ENCODE peak calls at places on chromosomes 1 and 21, in eight cellular contexts. One of them, this sample, is unnamed.

GRCh38 chr1:86382878-86383277 is 13.2 kb downstream of the ODF2L start:
- DNase-seq in head of caudate nucleus: no peak
- DNase-seq in activated CD4-positive, alpha-beta T cell treated with anti-CD3 and anti-CD28 coated beads, Interleukin-2, amount 50 U/mL, for 48 hours: no peak
- DNase-seq in GM12865: peak; percentile 22
- DNase-seq in T-helper 1 cell: no peak
- DNase-seq in WTC11: no peak
- DNase-seq in stimulated activated CD4-positive, alpha-beta T cell treated with anti-CD3 and anti-CD28 coated beads, Interleukin-15, amount 100 ng/mL, for 1 hour: no peak
- DNase-seq in tibial artery: no peak
- DNase-seq in this sample: no peak

GRCh38 chr1:214568328-214568727 is 16.9 kb upstream of the PTPN14 start:
- DNase-seq in head of caudate nucleus: no peak
- DNase-seq in activated CD4-positive, alpha-beta T cell treated with anti-CD3 and anti-CD28 coated beads, Interleukin-2, amount 50 U/mL, for 48 hours: no peak
- DNase-seq in GM12865: no peak
- DNase-seq in T-helper 1 cell: no peak
- DNase-seq in WTC11: no peak
- DNase-seq in stimulated activated CD4-positive, alpha-beta T cell treated with anti-CD3 and anti-CD28 coated beads, Interleukin-15, amount 100 ng/mL, for 1 hour: no peak
- DNase-seq in tibial artery: peak; percentile 22
- DNase-seq in this sample: no peak

GRCh38 chr1:52296345-52296744 is 69.7 kb downstream of the CC2D1B start:
- DNase-seq in head of caudate nucleus: no peak
- DNase-seq in activated CD4-positive, alpha-beta T cell treated with anti-CD3 and anti-CD28 coated beads, Interleukin-2, amount 50 U/mL, for 48 hours: no peak
- DNase-seq in GM12865: peak; percentile 51
- DNase-seq in T-helper 1 cell: no peak
- DNase-seq in WTC11: no peak
- DNase-seq in stimulated activated CD4-positive, alpha-beta T cell treated with anti-CD3 and anti-CD28 coated beads, Interleukin-15, amount 100 ng/mL, for 1 hour: no peak
- DNase-seq in tibial artery: no peak
- DNase-seq in this sample: peak; percentile 55

GRCh38 chr21:30152792-30153191 is 13.8 kb downstream of the CLDN17 start:
- DNase-seq in head of caudate nucleus: no peak
- DNase-seq in activated CD4-positive, alpha-beta T cell treated with anti-CD3 and anti-CD28 coated beads, Interleukin-2, amount 50 U/mL, for 48 hours: no peak
- DNase-seq in GM12865: no peak
- DNase-seq in T-helper 1 cell: no peak
- DNase-seq in WTC11: no peak
- DNase-seq in stimulated activated CD4-positive, alpha-beta T cell treated with anti-CD3 and anti-CD28 coated beads, Interleukin-15, amount 100 ng/mL, for 1 hour: no peak
- DNase-seq in tibial artery: no peak
- DNase-seq in this sample: no peak

GRCh38 chr1:10508511-10508951 is 33.8 kb downstream of the PEX14 start:
- DNase-seq in head of caudate nucleus: no peak
- DNase-seq in activated CD4-positive, alpha-beta T cell treated with anti-CD3 and anti-CD28 coated beads, Interleukin-2, amount 50 U/mL, for 48 hours: no peak
- DNase-seq in GM12865: no peak
- DNase-seq in T-helper 1 cell: no peak
- DNase-seq in WTC11: peak; percentile 29
- DNase-seq in stimulated activated CD4-positive, alpha-beta T cell treated with anti-CD3 and anti-CD28 coated beads, Interleukin-15, amount 100 ng/mL, for 1 hour: no peak
- DNase-seq in tibial artery: no peak
- DNase-seq in this sample: no peak

GRCh38 chr1:184419734-184420161 is 32.9 kb downstream of the C1orf21 start:
- DNase-seq in head of caudate nucleus: no peak
- DNase-seq in activated CD4-positive, alpha-beta T cell treated with anti-CD3 and anti-CD28 coated beads, Interleukin-2, amount 50 U/mL, for 48 hours: no peak
- DNase-seq in GM12865: no peak
- DNase-seq in T-helper 1 cell: no peak
- DNase-seq in WTC11: no peak
- DNase-seq in stimulated activated CD4-positive, alpha-beta T cell treated with anti-CD3 and anti-CD28 coated beads, Interleukin-15, amount 100 ng/mL, for 1 hour: no peak
- DNase-seq in tibial artery: no peak
- DNase-seq in this sample: peak; percentile 13

GRCh38 chr1:49298304-49298703 is 521.6 kb upstream of the BEND5 start:
- DNase-seq in head of caudate nucleus: no peak
- DNase-seq in activated CD4-positive, alpha-beta T cell treated with anti-CD3 and anti-CD28 coated beads, Interleukin-2, amount 50 U/mL, for 48 hours: no peak
- DNase-seq in GM12865: no peak
- DNase-seq in T-helper 1 cell: no peak
- DNase-seq in WTC11: peak; percentile 15
- DNase-seq in stimulated activated CD4-positive, alpha-beta T cell treated with anti-CD3 and anti-CD28 coated beads, Interleukin-15, amount 100 ng/mL, for 1 hour: no peak
- DNase-seq in tibial artery: no peak
- DNase-seq in this sample: no peak

GRCh38 chr1:58855351-58856165 is 71.7 kb upstream of the JUN start:
- DNase-seq in head of caudate nucleus: no peak
- DNase-seq in activated CD4-positive, alpha-beta T cell treated with anti-CD3 and anti-CD28 coated beads, Interleukin-2, amount 50 U/mL, for 48 hours: no peak
- DNase-seq in GM12865: no peak
- DNase-seq in T-helper 1 cell: no peak
- DNase-seq in WTC11: no peak
- DNase-seq in stimulated activated CD4-positive, alpha-beta T cell treated with anti-CD3 and anti-CD28 coated beads, Interleukin-15, amount 100 ng/mL, for 1 hour: no peak
- DNase-seq in tibial artery: no peak
- DNase-seq in this sample: no peak

GRCh38 chr1:36884029-36884701 is 150.2 kb downstream of the GRIK3 start:
- DNase-seq in head of caudate nucleus: no peak
- DNase-seq in activated CD4-positive, alpha-beta T cell treated with anti-CD3 and anti-CD28 coated beads, Interleukin-2, amount 50 U/mL, for 48 hours: no peak
- DNase-seq in GM12865: peak; percentile 16
- DNase-seq in T-helper 1 cell: no peak
- DNase-seq in WTC11: no peak
- DNase-seq in stimulated activated CD4-positive, alpha-beta T cell treated with anti-CD3 and anti-CD28 coated beads, Interleukin-15, amount 100 ng/mL, for 1 hour: no peak
- DNase-seq in tibial artery: no peak
- DNase-seq in this sample: no peak

GRCh38 chr21:31098576-31099005 is 60.3 kb upstream of the KRTAP19-8 start:
- DNase-seq in head of caudate nucleus: peak; percentile 84
- DNase-seq in activated CD4-positive, alpha-beta T cell treated with anti-CD3 and anti-CD28 coated beads, Interleukin-2, amount 50 U/mL, for 48 hours: peak; percentile 84
- DNase-seq in GM12865: peak; percentile 73
- DNase-seq in T-helper 1 cell: peak; percentile 54
- DNase-seq in WTC11: peak; percentile 84
- DNase-seq in stimulated activated CD4-positive, alpha-beta T cell treated with anti-CD3 and anti-CD28 coated beads, Interleukin-15, amount 100 ng/mL, for 1 hour: peak; percentile 47
- DNase-seq in tibial artery: peak; percentile 63
- DNase-seq in this sample: peak; percentile 78

GRCh38 chr1:183687546-183688279 is 34.6 kb upstream of the APOBEC4 start:
- DNase-seq in head of caudate nucleus: no peak
- DNase-seq in activated CD4-positive, alpha-beta T cell treated with anti-CD3 and anti-CD28 coated beads, Interleukin-2, amount 50 U/mL, for 48 hours: no peak
- DNase-seq in GM12865: no peak
- DNase-seq in T-helper 1 cell: no peak
- DNase-seq in WTC11: no peak
- DNase-seq in stimulated activated CD4-positive, alpha-beta T cell treated with anti-CD3 and anti-CD28 coated beads, Interleukin-15, amount 100 ng/mL, for 1 hour: no peak
- DNase-seq in tibial artery: no peak
- DNase-seq in this sample: no peak

GRCh38 chr1:61043010-61043820 is 39.1 kb upstream of the NFIA start:
- DNase-seq in head of caudate nucleus: peak; percentile 86
- DNase-seq in activated CD4-positive, alpha-beta T cell treated with anti-CD3 and anti-CD28 coated beads, Interleukin-2, amount 50 U/mL, for 48 hours: peak; percentile 93
- DNase-seq in GM12865: peak; percentile 60
- DNase-seq in T-helper 1 cell: peak; percentile 64
- DNase-seq in WTC11: peak; percentile 96
- DNase-seq in stimulated activated CD4-positive, alpha-beta T cell treated with anti-CD3 and anti-CD28 coated beads, Interleukin-15, amount 100 ng/mL, for 1 hour: peak; percentile 67
- DNase-seq in tibial artery: peak; percentile 89
- DNase-seq in this sample: peak; percentile 85

GRCh38 chr1:101299710-101300109 is 62.9 kb downstream of the S1PR1 start:
- DNase-seq in head of caudate nucleus: no peak
- DNase-seq in activated CD4-positive, alpha-beta T cell treated with anti-CD3 and anti-CD28 coated beads, Interleukin-2, amount 50 U/mL, for 48 hours: no peak
- DNase-seq in GM12865: no peak
- DNase-seq in T-helper 1 cell: no peak
- DNase-seq in WTC11: no peak
- DNase-seq in stimulated activated CD4-positive, alpha-beta T cell treated with anti-CD3 and anti-CD28 coated beads, Interleukin-15, amount 100 ng/mL, for 1 hour: no peak
- DNase-seq in tibial artery: no peak
- DNase-seq in this sample: no peak

GRCh38 chr1:94501925-94502324 is 39.6 kb downstream of the F3 start:
- DNase-seq in head of caudate nucleus: no peak
- DNase-seq in activated CD4-positive, alpha-beta T cell treated with anti-CD3 and anti-CD28 coated beads, Interleukin-2, amount 50 U/mL, for 48 hours: no peak
- DNase-seq in GM12865: no peak
- DNase-seq in T-helper 1 cell: no peak
- DNase-seq in WTC11: no peak
- DNase-seq in stimulated activated CD4-positive, alpha-beta T cell treated with anti-CD3 and anti-CD28 coated beads, Interleukin-15, amount 100 ng/mL, for 1 hour: no peak
- DNase-seq in tibial artery: no peak
- DNase-seq in this sample: no peak

GRCh38 chr1:199855580-199855979 is 171.9 kb upstream of the NR5A2 start:
- DNase-seq in head of caudate nucleus: no peak
- DNase-seq in activated CD4-positive, alpha-beta T cell treated with anti-CD3 and anti-CD28 coated beads, Interleukin-2, amount 50 U/mL, for 48 hours: no peak
- DNase-seq in GM12865: no peak
- DNase-seq in T-helper 1 cell: no peak
- DNase-seq in WTC11: no peak
- DNase-seq in stimulated activated CD4-positive, alpha-beta T cell treated with anti-CD3 and anti-CD28 coated beads, Interleukin-15, amount 100 ng/mL, for 1 hour: no peak
- DNase-seq in tibial artery: no peak
- DNase-seq in this sample: no peak

GRCh38 chr1:116330342-116330652 is 42.7 kb upstream of the ATP1A1 start:
- DNase-seq in head of caudate nucleus: no peak
- DNase-seq in activated CD4-positive, alpha-beta T cell treated with anti-CD3 and anti-CD28 coated beads, Interleukin-2, amount 50 U/mL, for 48 hours: no peak
- DNase-seq in GM12865: peak; percentile 21
- DNase-seq in T-helper 1 cell: no peak
- DNase-seq in WTC11: no peak
- DNase-seq in stimulated activated CD4-positive, alpha-beta T cell treated with anti-CD3 and anti-CD28 coated beads, Interleukin-15, amount 100 ng/mL, for 1 hour: no peak
- DNase-seq in tibial artery: no peak
- DNase-seq in this sample: no peak

GRCh38 chr1:234608720-234609527 is 1.1 kb downstream of the IRF2BP2 start:
- DNase-seq in head of caudate nucleus: peak; percentile 64
- DNase-seq in activated CD4-positive, alpha-beta T cell treated with anti-CD3 and anti-CD28 coated beads, Interleukin-2, amount 50 U/mL, for 48 hours: peak; percentile 71
- DNase-seq in GM12865: peak; percentile 81
- DNase-seq in T-helper 1 cell: peak; percentile 65
- DNase-seq in WTC11: peak; percentile 55
- DNase-seq in stimulated activated CD4-positive, alpha-beta T cell treated with anti-CD3 and anti-CD28 coated beads, Interleukin-15, amount 100 ng/mL, for 1 hour: peak; percentile 44
- DNase-seq in tibial artery: no peak
- DNase-seq in this sample: peak; percentile 76

GRCh38 chr21:17463441-17463840 is 49.4 kb upstream of the CXADR start:
- DNase-seq in head of caudate nucleus: no peak
- DNase-seq in activated CD4-positive, alpha-beta T cell treated with anti-CD3 and anti-CD28 coated beads, Interleukin-2, amount 50 U/mL, for 48 hours: no peak
- DNase-seq in GM12865: no peak
- DNase-seq in T-helper 1 cell: no peak
- DNase-seq in WTC11: no peak
- DNase-seq in stimulated activated CD4-positive, alpha-beta T cell treated with anti-CD3 and anti-CD28 coated beads, Interleukin-15, amount 100 ng/mL, for 1 hour: no peak
- DNase-seq in tibial artery: no peak
- DNase-seq in this sample: peak; percentile 69

This sample was measured in hepatocyte.